ENCODE peak calls at places on chromosomes 3 and 15, in five cellular contexts. One of them, this sample, is unnamed.

GRCh38 chr3:149894211-149894610 is 76.5 kb downstream of the PFN2 start:
- ATAC-seq in A549: no peak
- ATAC-seq in T-helper 17 cell: no peak
- ATAC-seq in stimulated activated naive CD8-positive, alpha-beta T cell treated with anti-CD3 and anti-CD28 coated beads, Interleukin-15, amount 100 ng/mL, for 72 hours: no peak
- ATAC-seq in heart right ventricle: no peak
- ATAC-seq in this sample: no peak

GRCh38 chr3:165817160-165817709 is 20.0 kb downstream of the BCHE start:
- ATAC-seq in stimulated activated naive CD8-positive, alpha-beta T cell treated with anti-CD3 and anti-CD28 coated beads, Interleukin-15, amount 100 ng/mL, for 72 hours: no peak
- ATAC-seq in A549: no peak
- ATAC-seq in heart right ventricle: no peak
- ATAC-seq in T-helper 17 cell: no peak
- ATAC-seq in this sample: no peak

GRCh38 chr3:16136042-16136441 is 38.4 kb upstream of the GALNT15 start:
- ATAC-seq in A549: no peak
- ATAC-seq in heart right ventricle: no peak
- ATAC-seq in T-helper 17 cell: no peak
- ATAC-seq in stimulated activated naive CD8-positive, alpha-beta T cell treated with anti-CD3 and anti-CD28 coated beads, Interleukin-15, amount 100 ng/mL, for 72 hours: no peak
- ATAC-seq in this sample: peak

GRCh38 chr3:31106204-31106603 is 211.7 kb upstream of the GADL1 start:
- ATAC-seq in A549: no peak
- ATAC-seq in stimulated activated naive CD8-positive, alpha-beta T cell treated with anti-CD3 and anti-CD28 coated beads, Interleukin-15, amount 100 ng/mL, for 72 hours: no peak
- ATAC-seq in heart right ventricle: no peak
- ATAC-seq in T-helper 17 cell: no peak
- ATAC-seq in this sample: no peak

GRCh38 chr3:145518639-145519038 is 642.3 kb downstream of the PLOD2 start:
- ATAC-seq in heart right ventricle: no peak
- ATAC-seq in stimulated activated naive CD8-positive, alpha-beta T cell treated with anti-CD3 and anti-CD28 coated beads, Interleukin-15, amount 100 ng/mL, for 72 hours: no peak
- ATAC-seq in T-helper 17 cell: no peak
- ATAC-seq in A549: no peak
- ATAC-seq in this sample: no peak

GRCh38 chr3:13663781-13664535 is 115.0 kb downstream of the FBLN2 start:
- ATAC-seq in heart right ventricle: no peak
- ATAC-seq in stimulated activated naive CD8-positive, alpha-beta T cell treated with anti-CD3 and anti-CD28 coated beads, Interleukin-15, amount 100 ng/mL, for 72 hours: no peak
- ATAC-seq in A549: peak
- ATAC-seq in T-helper 17 cell: no peak
- ATAC-seq in this sample: no peak

GRCh38 chr15:67093146-67093874 is 27.9 kb downstream of the SMAD3 start:
- ATAC-seq in heart right ventricle: no peak
- ATAC-seq in stimulated activated naive CD8-positive, alpha-beta T cell treated with anti-CD3 and anti-CD28 coated beads, Interleukin-15, amount 100 ng/mL, for 72 hours: no peak
- ATAC-seq in T-helper 17 cell: peak
- ATAC-seq in A549: no peak
- ATAC-seq in this sample: no peak

GRCh38 chr3:121980450-121980796 is 41.6 kb downstream of the ILDR1 start:
- ATAC-seq in A549: no peak
- ATAC-seq in T-helper 17 cell: no peak
- ATAC-seq in heart right ventricle: no peak
- ATAC-seq in stimulated activated naive CD8-positive, alpha-beta T cell treated with anti-CD3 and anti-CD28 coated beads, Interleukin-15, amount 100 ng/mL, for 72 hours: no peak
- ATAC-seq in this sample: no peak

GRCh38 chr3:64104691-64105101 is 81.4 kb upstream of the PSMD6 start:
- ATAC-seq in heart right ventricle: no peak
- ATAC-seq in A549: peak
- ATAC-seq in T-helper 17 cell: no peak
- ATAC-seq in stimulated activated naive CD8-positive, alpha-beta T cell treated with anti-CD3 and anti-CD28 coated beads, Interleukin-15, amount 100 ng/mL, for 72 hours: no peak
- ATAC-seq in this sample: no peak

GRCh38 chr15:80467311-80467714 is 63.1 kb downstream of the ARNT2 start:
- ATAC-seq in heart right ventricle: peak
- ATAC-seq in T-helper 17 cell: no peak
- ATAC-seq in A549: no peak
- ATAC-seq in stimulated activated naive CD8-positive, alpha-beta T cell treated with anti-CD3 and anti-CD28 coated beads, Interleukin-15, amount 100 ng/mL, for 72 hours: no peak
- ATAC-seq in this sample: no peak

GRCh38 chr3:49652218-49652921 is 21.8 kb upstream of the APEH start:
- ATAC-seq in T-helper 17 cell: no peak
- ATAC-seq in A549: no peak
- ATAC-seq in heart right ventricle: no peak
- ATAC-seq in stimulated activated naive CD8-positive, alpha-beta T cell treated with anti-CD3 and anti-CD28 coated beads, Interleukin-15, amount 100 ng/mL, for 72 hours: no peak
- ATAC-seq in this sample: no peak

GRCh38 chr15:60370105-60370803 is 27.5 kb downstream of the ANXA2 start:
- ATAC-seq in T-helper 17 cell: no peak
- ATAC-seq in A549: peak
- ATAC-seq in heart right ventricle: peak
- ATAC-seq in stimulated activated naive CD8-positive, alpha-beta T cell treated with anti-CD3 and anti-CD28 coated beads, Interleukin-15, amount 100 ng/mL, for 72 hours: no peak
- ATAC-seq in this sample: peak

GRCh38 chr15:51156957-51157356 is 62.3 kb upstream of the TNFAIP8L3 start:
- ATAC-seq in heart right ventricle: no peak
- ATAC-seq in T-helper 17 cell: no peak
- ATAC-seq in A549: no peak
- ATAC-seq in stimulated activated naive CD8-positive, alpha-beta T cell treated with anti-CD3 and anti-CD28 coated beads, Interleukin-15, amount 100 ng/mL, for 72 hours: no peak
- ATAC-seq in this sample: no peak

GRCh38 chr3:85626662-85627061 is 667.9 kb downstream of the CADM2 start:
- ATAC-seq in stimulated activated naive CD8-positive, alpha-beta T cell treated with anti-CD3 and anti-CD28 coated beads, Interleukin-15, amount 100 ng/mL, for 72 hours: no peak
- ATAC-seq in T-helper 17 cell: no peak
- ATAC-seq in A549: no peak
- ATAC-seq in heart right ventricle: no peak
- ATAC-seq in this sample: no peak

GRCh38 chr3:110436209-110436608 is 635.4 kb upstream of the NECTIN3 start:
- ATAC-seq in heart right ventricle: no peak
- ATAC-seq in T-helper 17 cell: no peak
- ATAC-seq in stimulated activated naive CD8-positive, alpha-beta T cell treated with anti-CD3 and anti-CD28 coated beads, Interleukin-15, amount 100 ng/mL, for 72 hours: no peak
- ATAC-seq in A549: no peak
- ATAC-seq in this sample: no peak

GRCh38 chr3:155859859-155860258 is 5.6 kb upstream of the SLC33A1 start:
- ATAC-seq in A549: peak
- ATAC-seq in heart right ventricle: no peak
- ATAC-seq in T-helper 17 cell: peak
- ATAC-seq in stimulated activated naive CD8-positive, alpha-beta T cell treated with anti-CD3 and anti-CD28 coated beads, Interleukin-15, amount 100 ng/mL, for 72 hours: no peak
- ATAC-seq in this sample: no peak

GRCh38 chr3:19392146-19392545 is 243.8 kb downstream of the KCNH8 start:
- ATAC-seq in heart right ventricle: no peak
- ATAC-seq in T-helper 17 cell: no peak
- ATAC-seq in A549: no peak
- ATAC-seq in stimulated activated naive CD8-positive, alpha-beta T cell treated with anti-CD3 and anti-CD28 coated beads, Interleukin-15, amount 100 ng/mL, for 72 hours: no peak
- ATAC-seq in this sample: no peak

GRCh38 chr3:191399918-191400317 is 61.0 kb upstream of the PYDC2 start:
- ATAC-seq in heart right ventricle: no peak
- ATAC-seq in T-helper 17 cell: no peak
- ATAC-seq in A549: no peak
- ATAC-seq in stimulated activated naive CD8-positive, alpha-beta T cell treated with anti-CD3 and anti-CD28 coated beads, Interleukin-15, amount 100 ng/mL, for 72 hours: no peak
- ATAC-seq in this sample: no peak

GRCh38 chr3:197737319-197737649 is 580 bp upstream of the RUBCN start:
- ATAC-seq in A549: peak
- ATAC-seq in stimulated activated naive CD8-positive, alpha-beta T cell treated with anti-CD3 and anti-CD28 coated beads, Interleukin-15, amount 100 ng/mL, for 72 hours: no peak
- ATAC-seq in heart right ventricle: peak
- ATAC-seq in T-helper 17 cell: no peak
- ATAC-seq in this sample: no peak

GRCh38 chr3:106025151-106025722 is 156.4 kb upstream of the CBLB start:
- ATAC-seq in A549: no peak
- ATAC-seq in T-helper 17 cell: no peak
- ATAC-seq in heart right ventricle: peak
- ATAC-seq in stimulated activated naive CD8-positive, alpha-beta T cell treated with anti-CD3 and anti-CD28 coated beads, Interleukin-15, amount 100 ng/mL, for 72 hours: no peak
- ATAC-seq in this sample: no peak

This sample was measured in gastroesophageal sphincter.